ENCODE peak calls at places on chromosomes 11 and 22, in seven cellular contexts. J, V, L, H, I, P and U are unnamed samples.

GRCh38 chr22:39094717-39095389 is 2.2 kb upstream of the APOBEC3H start:
- DNase-seq in J (no peak), V (no peak), L (no peak), H (no peak), I (no peak), P (no peak), U (no peak)

GRCh38 chr11:17263803-17264202 is 12.7 kb upstream of the NUCB2 start:
- DNase-seq in J (no peak), V (no peak), L (no peak), H (no peak), I (no peak), P (no peak), U (no peak)

GRCh38 chr11:27403195-27403594 is 40.2 kb upstream of the CCDC34 start:
- DNase-seq in J (no peak), V (no peak), L (no peak), H (no peak), I (no peak), P (no peak), U (no peak)

GRCh38 chr11:30346068-30346688 is 23.3 kb downstream of the ARL14EP start:
- DNase-seq in J (peak; percentile 7), V (no peak), L (peak; percentile 52), H (no peak), I (peak; percentile 47), P (no peak), U (no peak)

GRCh38 chr11:119188887-119189286 is 3.6 kb downstream of the NHERF4 start:
- DNase-seq in J (no peak), V (no peak), L (no peak), H (no peak), I (no peak), P (no peak), U (no peak)

GRCh38 chr11:114275295-114275694 is 20.9 kb upstream of the NNMT start:
- DNase-seq in J (no peak), V (no peak), L (no peak), H (no peak), I (no peak), P (no peak), U (peak; percentile 77)

GRCh38 chr11:16603890-16604783 is 134.3 kb upstream of the C11orf58 start:
- DNase-seq in J (no peak), V (peak; percentile 46), L (no peak), H (peak; percentile 72), I (peak; percentile 29), P (peak; percentile 89), U (no peak)

GRCh38 chr11:75635009-75635909 is 33.6 kb downstream of the MAP6 start:
- DNase-seq in J (no peak), V (no peak), L (no peak), H (peak; percentile 48), I (no peak), P (no peak), U (no peak)

GRCh38 chr11:88357323-88358039 is 19.9 kb upstream of the CTSC start:
- DNase-seq in J (no peak), V (no peak), L (no peak), H (no peak), I (no peak), P (no peak), U (no peak)

GRCh38 chr11:126834149-126834548 is 166.4 kb downstream of the KIRREL3 start:
- DNase-seq in J (no peak), V (no peak), L (no peak), H (no peak), I (no peak), P (no peak), U (no peak)

GRCh38 chr22:19765477-19766234 is 5.1 kb downstream of the TBX1 start:
- DNase-seq in J (no peak), V (no peak), L (no peak), H (peak; percentile 61), I (no peak), P (no peak), U (no peak)

GRCh38 chr11:44729718-44730117 is 3.0 kb downstream of the TSPAN18 start:
- DNase-seq in J (no peak), V (no peak), L (no peak), H (no peak), I (no peak), P (no peak), U (no peak)

GRCh38 chr11:80346660-80347059 is 905.8 kb upstream of the TENM4 start:
- DNase-seq in J (no peak), V (no peak), L (no peak), H (no peak), I (no peak), P (no peak), U (no peak)

GRCh38 chr11:68933605-68934320 is 30.1 kb downstream of the IGHMBP2 start:
- DNase-seq in J (no peak), V (no peak), L (no peak), H (no peak), I (no peak), P (no peak), U (no peak)

GRCh38 chr22:26718905-26719304 is 61.5 kb downstream of the MIAT start:
- DNase-seq in J (peak; percentile 30), V (no peak), L (no peak), H (no peak), I (no peak), P (no peak), U (no peak)

GRCh38 chr11:45089845-45090499 is 56.5 kb upstream of the PRDM11 start:
- DNase-seq in J (no peak), V (no peak), L (no peak), H (no peak), I (no peak), P (peak; percentile 80), U (no peak)

DNA sequence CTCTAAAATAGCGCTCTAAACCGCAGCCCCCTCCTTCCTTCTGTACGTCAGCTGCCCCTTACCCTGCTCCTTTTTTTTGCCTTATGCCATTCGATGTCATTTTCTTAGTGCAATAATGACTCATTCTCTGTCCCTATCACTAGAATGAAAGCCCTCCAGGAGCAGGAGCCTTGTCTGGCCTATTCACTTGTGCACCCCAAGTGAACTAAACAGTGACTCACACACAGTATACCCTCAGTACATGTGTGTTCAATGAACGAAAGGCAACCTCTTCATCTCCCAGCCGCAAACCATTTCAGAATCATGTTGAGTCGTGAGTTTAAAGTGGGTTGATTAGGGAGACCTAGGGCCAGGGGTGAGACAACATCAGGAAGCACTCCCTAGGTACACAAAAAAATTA is 50.7 kb upstream of the SPATA19 start:
- DNase-seq in J (no peak), V (no peak), L (no peak), H (no peak), I (no peak), P (no peak), U (no peak)
- H3K4me3 ChIP-seq in J (no peak overlapping the region), V (no peak overlapping the region), L (no peak overlapping the region), H (no peak overlapping the region), I (no peak overlapping the region), P (no peak overlapping the region), U (no peak overlapping the region)

DNA sequence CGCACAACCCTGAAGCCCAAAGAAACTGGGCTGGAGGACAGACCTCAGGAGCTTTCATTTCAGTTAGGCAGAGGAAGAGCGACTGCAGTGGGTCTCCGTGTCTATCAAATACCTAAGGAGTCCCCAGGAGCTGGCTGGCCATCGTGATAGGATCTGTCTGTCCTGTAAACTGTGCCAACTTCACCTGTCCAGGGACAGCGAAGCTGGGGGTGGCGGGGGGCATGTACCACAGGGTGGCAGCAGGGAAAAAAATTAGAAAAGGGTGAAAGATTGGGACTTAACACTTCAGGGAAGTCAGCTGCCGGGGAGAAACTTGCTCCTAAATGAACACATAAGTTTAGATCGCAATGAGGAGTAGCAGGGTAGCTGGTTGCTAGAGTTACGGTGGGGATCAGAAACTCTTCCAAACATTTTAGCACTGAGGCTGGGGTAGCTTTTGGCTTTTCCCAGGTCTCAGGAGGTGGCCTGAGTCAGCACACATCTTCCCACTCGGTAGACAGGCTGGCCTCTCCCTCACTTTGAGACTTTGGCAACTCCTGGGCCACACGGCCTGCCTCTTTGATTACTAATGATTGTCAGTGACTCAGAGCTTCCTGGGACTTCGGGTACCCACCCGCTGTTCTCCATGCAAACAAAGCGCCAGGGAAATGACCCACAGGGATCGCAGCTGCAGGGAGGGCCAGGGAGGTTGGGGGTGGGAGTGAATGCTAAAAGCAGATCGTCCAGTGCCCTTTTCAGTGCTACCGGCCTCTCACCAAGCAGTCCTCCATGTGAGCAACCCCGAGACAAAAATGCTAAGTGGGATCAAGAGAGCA is 2.9 kb upstream of the MTFP1 start:
- DNase-seq in J (peak; percentile 75), V (peak; percentile 78), L (peak; percentile 81), H (peak; percentile 49), I (peak; percentile 87), P (peak; percentile 94), U (peak; percentile 96)
- TF ChIP-seq POLR2A in J (no peak), V (peak; percentile 17), L (no peak), H (no peak), I (no peak), P (no peak), U (peak; percentile 16)

GRCh38 chr11:78112588-78113275 is 26.7 kb downstream of the ALG8 start:
- DNase-seq in J (no peak), V (no peak), L (no peak), H (no peak), I (no peak), P (no peak), U (no peak)
- H3K4me3 ChIP-seq in J (no peak overlapping the region), V (no peak overlapping the region), L (no peak overlapping the region), H (no peak overlapping the region), I (no peak overlapping the region), P (no peak overlapping the region), U (no peak overlapping the region)

DNA sequence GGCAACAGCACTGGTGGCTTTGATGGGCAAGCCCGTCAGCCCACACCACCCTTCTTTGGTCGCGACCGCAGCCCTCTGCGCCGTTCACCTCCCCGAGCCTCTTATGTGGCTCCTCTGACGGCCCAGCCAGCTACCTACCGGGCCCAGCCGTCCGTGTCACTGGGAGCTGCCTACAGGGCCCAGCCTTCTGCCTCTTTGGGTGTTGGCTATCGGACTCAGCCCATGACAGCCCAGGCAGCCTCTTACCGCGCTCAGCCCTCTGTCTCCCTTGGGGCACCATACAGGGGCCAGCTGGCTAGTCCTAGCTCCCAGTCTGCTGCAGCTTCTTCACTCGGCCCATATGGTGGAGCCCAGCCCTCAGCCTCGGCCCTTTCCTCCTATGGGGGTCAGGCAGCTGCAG is 8.0 kb downstream of the RBM14 start:
- DNase-seq in J (no peak), V (no peak), L (no peak), H (no peak), I (no peak), P (peak; percentile 71), U (no peak)
- TF ChIP-seq POLR2A in J (no peak), V (no peak), L (no peak), H (no peak), I (no peak), P (no peak), U (no peak)

DNA sequence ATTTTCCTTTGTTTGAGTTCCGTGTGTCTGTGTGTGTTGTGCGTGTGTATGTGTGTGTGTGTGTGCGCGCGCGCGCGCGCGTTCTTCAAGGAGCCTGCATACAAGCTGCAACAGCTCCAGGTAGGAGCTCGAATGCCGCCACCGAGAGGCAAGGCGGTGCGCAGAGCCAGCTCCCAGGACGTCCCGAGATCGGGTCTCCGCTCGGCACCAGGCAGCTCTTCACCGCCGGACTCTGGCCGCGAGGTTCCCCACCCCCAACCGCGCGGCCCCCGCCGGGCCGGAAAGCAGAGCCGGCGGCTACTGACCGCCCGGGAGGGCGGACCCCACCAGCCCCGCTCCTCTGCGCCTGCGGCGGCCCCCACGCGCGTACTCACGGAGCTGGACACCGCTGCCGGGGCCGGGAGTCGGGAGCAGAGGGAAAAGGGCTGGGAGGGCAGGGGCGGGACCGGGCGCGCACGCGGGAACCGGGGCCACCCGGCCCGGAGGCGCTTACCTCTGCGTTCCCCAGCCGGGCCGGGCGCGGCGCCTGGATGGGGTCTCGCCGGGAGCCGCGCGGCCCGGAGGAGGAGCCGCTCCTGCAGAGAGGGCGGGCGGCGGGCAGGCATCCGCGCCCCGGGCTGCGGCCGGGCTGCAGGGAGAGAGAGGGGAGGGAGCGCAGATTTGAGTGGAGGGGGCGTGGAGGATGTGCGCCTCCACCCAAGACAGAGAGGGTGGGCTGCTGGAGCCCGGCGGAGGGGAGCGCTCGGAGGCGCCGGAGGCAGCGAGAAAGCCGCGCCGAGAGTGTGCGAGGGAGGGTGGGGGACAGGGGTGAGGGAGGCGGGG is 40.3 kb upstream of the AKIP1 start:
- DNase-seq in J (peak; percentile 58), V (peak; percentile 81), L (no peak), H (peak; percentile 83), I (peak; percentile 68), P (peak; percentile 88), U (no peak)
- H3K4me3 ChIP-seq in J (peak overlapping the region; percentile 94), V (peak overlapping the region; percentile 73), L (peak overlapping the region; percentile 70), H (peak overlapping the region; percentile 92), I (peak overlapping the region; percentile 70), P (peak overlapping the region; percentile 74), U (peak overlapping the region; percentile 75)